ENCODE peak calls at places on chromosome 9, in eight cellular contexts. P, R, C, Z, Y, T, L and B are unnamed samples.

GRCh38 chr9:123373941-123374340 is 17.9 kb downstream of the CRB2 start:
- DNase-seq in P (no peak), R (no peak), C (no peak), Z (no peak), Y (no peak), T (no peak), L (no peak), B (no peak)

GRCh38 chr9:78273761-78274160 is 23.2 kb upstream of the PSAT1 start:
- DNase-seq in P (no peak), R (no peak), C (no peak), Z (no peak), Y (peak), T (no peak), L (no peak), B (no peak)

GRCh38 chr9:84439253-84439652 is 98.7 kb upstream of the SLC28A3 start:
- DNase-seq in P (no peak), R (no peak), C (no peak), Z (no peak), Y (no peak), T (no peak), L (no peak), B (no peak)

GRCh38 chr9:11992866-11993265 is 700.3 kb upstream of the TYRP1 start:
- DNase-seq in P (no peak), R (no peak), C (no peak), Z (no peak), Y (no peak), T (no peak), L (no peak), B (no peak)

GRCh38 chr9:108580021-108580439 is 275.8 kb downstream of the ACTL7B start:
- DNase-seq in P (no peak), R (no peak), C (no peak), Z (no peak), Y (no peak), T (no peak), L (no peak), B (no peak)

GRCh38 chr9:79053613-79054012 is 518.2 kb upstream of the TLE4 start:
- DNase-seq in P (no peak), R (no peak), C (no peak), Z (no peak), Y (no peak), T (no peak), L (no peak), B (no peak)

GRCh38 chr9:131627846-131628820 is 82.8 kb downstream of the PRRT1B start:
- DNase-seq in P (no peak), R (peak), C (no peak), Z (no peak), Y (no peak), T (peak), L (peak), B (no peak)

GRCh38 chr9:116198344-116198743 is 44.8 kb downstream of the PAPPA start:
- DNase-seq in P (no peak), R (no peak), C (no peak), Z (no peak), Y (no peak), T (no peak), L (no peak), B (no peak)

GRCh38 chr9:108683245-108683644 is 172.5 kb downstream of the ACTL7B start:
- DNase-seq in P (no peak), R (no peak), C (no peak), Z (no peak), Y (no peak), T (no peak), L (no peak), B (no peak)

GRCh38 chr9:133681658-133682306 is 45.6 kb downstream of the DBH start:
- DNase-seq in P (no peak), R (no peak), C (no peak), Z (no peak), Y (no peak), T (no peak), L (no peak), B (no peak)

GRCh38 chr9:72826954-72827953 is 125.6 kb downstream of the ALDH1A1 start:
- DNase-seq in P (no peak), R (no peak), C (no peak), Z (no peak), Y (no peak), T (no peak), L (no peak), B (no peak)

GRCh38 chr9:104866186-104866585 is 61.8 kb downstream of the ABCA1 start:
- DNase-seq in P (no peak), R (no peak), C (no peak), Z (no peak), Y (peak), T (no peak), L (no peak), B (no peak)

GRCh38 chr9:95422650-95423049 is 94.1 kb downstream of the PTCH1 start:
- DNase-seq in P (no peak), R (no peak), C (no peak), Z (no peak), Y (no peak), T (no peak), L (no peak), B (no peak)

GRCh38 chr9:98191615-98192502 is 578 bp downstream of the CORO2A start:
- DNase-seq in P (no peak), R (peak), C (peak), Z (peak), Y (no peak), T (peak), L (no peak), B (peak)